ENCODE peak calls at places on chromosomes 4 and X, in six cellular contexts. One of them, this sample, is unnamed.

GRCh38 chrX:133783273-133783672 is 202.1 kb downstream of the GPC3 start:
- DNase-seq in endodermal cell: no peak
- DNase-seq in BE2C: no peak
- DNase-seq in central memory CD4-positive, alpha-beta T cell: no peak
- DNase-seq in GM03348: no peak
- DNase-seq in T-helper 22 cell: no peak
- DNase-seq in this sample: no peak

GRCh38 chrX:119667111-119667928 is 25.6 kb downstream of the SEPTIN6 start:
- DNase-seq in central memory CD4-positive, alpha-beta T cell: no peak
- DNase-seq in T-helper 22 cell: no peak
- DNase-seq in BE2C: peak; percentile 59
- DNase-seq in GM03348: no peak
- DNase-seq in endodermal cell: no peak
- DNase-seq in this sample: no peak

GRCh38 chr4:149914521-149915115 is 99.0 kb upstream of the IQCM start:
- DNase-seq in central memory CD4-positive, alpha-beta T cell: no peak
- DNase-seq in endodermal cell: peak; percentile 86
- DNase-seq in GM03348: peak; percentile 70
- DNase-seq in BE2C: peak; percentile 86
- DNase-seq in T-helper 22 cell: no peak
- DNase-seq in this sample: peak; percentile 60

GRCh38 chr4:182212211-182212761 is 30.9 kb upstream of the TENM3 start:
- DNase-seq in central memory CD4-positive, alpha-beta T cell: no peak
- DNase-seq in T-helper 22 cell: no peak
- DNase-seq in GM03348: peak; percentile 61
- DNase-seq in BE2C: peak; percentile 80
- DNase-seq in endodermal cell: no peak
- DNase-seq in this sample: no peak

GRCh38 chrX:123860506-123860840 is 620 bp downstream of the XIAP start:
- DNase-seq in BE2C: no peak
- DNase-seq in endodermal cell: no peak
- DNase-seq in GM03348: no peak
- DNase-seq in T-helper 22 cell: no peak
- DNase-seq in central memory CD4-positive, alpha-beta T cell: peak; percentile 46
- DNase-seq in this sample: peak; percentile 24

GRCh38 chr4:53450773-53451172 is 73.3 kb downstream of the FIP1L1 start:
- DNase-seq in BE2C: no peak
- DNase-seq in endodermal cell: peak; percentile 48
- DNase-seq in central memory CD4-positive, alpha-beta T cell: no peak
- DNase-seq in T-helper 22 cell: no peak
- DNase-seq in GM03348: no peak
- DNase-seq in this sample: no peak

GRCh38 chr4:185470503-185471195 is 884 bp downstream of the CCDC110 start:
- DNase-seq in T-helper 22 cell: peak; percentile 37
- DNase-seq in endodermal cell: no peak
- DNase-seq in BE2C: peak; percentile 38
- DNase-seq in central memory CD4-positive, alpha-beta T cell: peak; percentile 59
- DNase-seq in GM03348: peak; percentile 15
- DNase-seq in this sample: no peak

GRCh38 chr4:58275856-58276255 is 1165.7 kb upstream of the IGFBP7 start:
- DNase-seq in BE2C: no peak
- DNase-seq in central memory CD4-positive, alpha-beta T cell: no peak
- DNase-seq in GM03348: no peak
- DNase-seq in endodermal cell: no peak
- DNase-seq in T-helper 22 cell: no peak
- DNase-seq in this sample: no peak

GRCh38 chrX:115183980-115184379 is 5.2 kb upstream of the RBMXL3 start:
- DNase-seq in BE2C: no peak
- DNase-seq in endodermal cell: no peak
- DNase-seq in T-helper 22 cell: no peak
- DNase-seq in central memory CD4-positive, alpha-beta T cell: no peak
- DNase-seq in GM03348: no peak
- DNase-seq in this sample: no peak

GRCh38 chrX:67545772-67546495 is 2.1 kb downstream of the AR start:
- DNase-seq in central memory CD4-positive, alpha-beta T cell: no peak
- DNase-seq in GM03348: peak; percentile 30
- DNase-seq in endodermal cell: peak; percentile 64
- DNase-seq in BE2C: no peak
- DNase-seq in T-helper 22 cell: no peak
- DNase-seq in this sample: no peak

GRCh38 chrX:135411893-135412292 is 9.9 kb upstream of the SMIM10L2A start:
- DNase-seq in central memory CD4-positive, alpha-beta T cell: no peak
- DNase-seq in endodermal cell: no peak
- DNase-seq in BE2C: no peak
- DNase-seq in T-helper 22 cell: no peak
- DNase-seq in GM03348: no peak
- DNase-seq in this sample: no peak

GRCh38 chrX:129139837-129140679 is 383.2 kb downstream of the SMARCA1 start:
- DNase-seq in BE2C: no peak
- DNase-seq in T-helper 22 cell: no peak
- DNase-seq in endodermal cell: no peak
- DNase-seq in GM03348: no peak
- DNase-seq in central memory CD4-positive, alpha-beta T cell: no peak
- DNase-seq in this sample: peak; percentile 67

GRCh38 chrX:18574591-18574990 is 97.3 kb downstream of the RS1 start:
- DNase-seq in endodermal cell: no peak
- DNase-seq in BE2C: no peak
- DNase-seq in GM03348: peak; percentile 25
- DNase-seq in central memory CD4-positive, alpha-beta T cell: no peak
- DNase-seq in T-helper 22 cell: no peak
- DNase-seq in this sample: no peak

GRCh38 chr4:7287918-7288280 is 95.6 kb downstream of the SORCS2 start:
- DNase-seq in endodermal cell: no peak
- DNase-seq in GM03348: no peak
- DNase-seq in T-helper 22 cell: no peak
- DNase-seq in central memory CD4-positive, alpha-beta T cell: no peak
- DNase-seq in BE2C: no peak
- DNase-seq in this sample: no peak

GRCh38 chr4:176383273-176384077 is 63.7 kb downstream of the SPCS3 start:
- DNase-seq in T-helper 22 cell: no peak
- DNase-seq in endodermal cell: no peak
- DNase-seq in central memory CD4-positive, alpha-beta T cell: no peak
- DNase-seq in GM03348: peak; percentile 40
- DNase-seq in BE2C: no peak
- DNase-seq in this sample: no peak

This sample was measured in SHP77.